ENCODE peak calls at places on chromosome 7, in ten cellular contexts. B, O, L, J, Q, X, G, M, I and V are unnamed samples.

GRCh38 chr7:30475580-30475979 is 3.0 kb downstream of the NOD1 start:
- DNase-seq in M (no peak), I (no peak), Q (no peak), G (no peak), L (no peak), B (no peak), O (no peak), X (no peak), J (peak), V (peak)

GRCh38 chr7:69847921-69848612 is 249.8 kb downstream of the AUTS2 start:
- DNase-seq in G (no peak), L (no peak), M (no peak), I (no peak), J (no peak), X (no peak), B (no peak), Q (no peak), O (no peak), V (no peak)

GRCh38 chr7:73606801-73607691 is 17.3 kb downstream of the MLXIPL start:
- DNase-seq in I (peak), O (no peak), B (peak), L (no peak), M (peak), G (peak), X (peak), J (no peak), Q (peak), V (no peak)

GRCh38 chr7:46637793-46638735 is 717.0 kb upstream of the IGFBP3 start:
- DNase-seq in J (no peak), X (no peak), O (no peak), B (no peak), G (no peak), I (no peak), Q (no peak), L (no peak), M (no peak), V (no peak)

GRCh38 chr7:133207687-133208086 is 45.2 kb upstream of the EXOC4 start:
- DNase-seq in Q (peak), O (no peak), X (no peak), M (no peak), J (peak), I (peak), L (no peak), G (no peak), B (peak), V (no peak)

GRCh38 chr7:70837589-70837988 is 294.4 kb upstream of the GALNT17 start:
- DNase-seq in M (no peak), J (no peak), L (no peak), O (no peak), G (no peak), Q (no peak), B (no peak), I (no peak), X (no peak), V (no peak)

GRCh38 chr7:134686782-134687181 is 40.1 kb downstream of the BPGM start:
- DNase-seq in B (peak), M (no peak), G (no peak), L (no peak), I (peak), Q (no peak), J (peak), O (no peak), X (peak), V (no peak)

GRCh38 chr7:72335561-72336381 is 76.4 kb downstream of the CALN1 start:
- DNase-seq in B (no peak), Q (peak), I (no peak), M (no peak), X (no peak), J (no peak), G (no peak), L (no peak), O (no peak), V (peak)

GRCh38 chr7:94444808-94445207 is 50.1 kb downstream of the COL1A2 start:
- DNase-seq in B (no peak), L (no peak), J (no peak), Q (peak), I (no peak), G (no peak), O (no peak), M (no peak), X (no peak), V (no peak)

GRCh38 chr7:113775401-113775800 is 143.4 kb downstream of the PPP1R3A start:
- DNase-seq in O (no peak), Q (no peak), B (no peak), L (no peak), J (no peak), X (no peak), G (no peak), I (no peak), M (no peak), V (no peak)

GRCh38 chr7:152522551-152522950 is 86.7 kb upstream of the KMT2C start:
- DNase-seq in I (no peak), X (no peak), G (no peak), J (peak), Q (no peak), B (peak), O (no peak), L (peak), M (no peak), V (no peak)

GRCh38 chr7:51316666-51317581 is at the start of gene COBL:
- DNase-seq in I (peak), O (no peak), G (peak), X (no peak), M (no peak), B (no peak), J (no peak), L (no peak), Q (peak), V (peak)

GRCh38 chr7:149310113-149310836 is 48.3 kb downstream of the ZNF783 start:
- DNase-seq in L (no peak), X (peak), J (peak), M (no peak), O (no peak), G (no peak), Q (no peak), B (peak), I (peak), V (peak)

GRCh38 chr7:31814187-31814586 is 127.2 kb downstream of the PPP1R17 start:
- DNase-seq in I (no peak), J (no peak), O (no peak), X (no peak), B (peak), L (no peak), Q (peak), M (no peak), G (no peak), V (no peak)

GRCh38 chr7:103989785-103990775 is 622 bp upstream of the RELN start:
- DNase-seq in J (peak), X (peak), B (peak), I (peak), M (no peak), L (no peak), O (no peak), G (no peak), Q (peak), V (no peak)
- H3K4me3 ChIP-seq in J (peak), X (peak), B (peak), I (peak), M (no peak), L (no peak), O (peak), G (peak), Q (peak), V (peak)

GRCh38 chr7:103297837-103298179 is 573 bp downstream of the PMPCB start:
- DNase-seq in M (no peak), J (no peak), Q (no peak), B (no peak), I (no peak), X (no peak), O (no peak), L (no peak), G (no peak), V (no peak)

GRCh38 chr7:103296901-103297836 is at the start of gene PMPCB:
- DNase-seq in O (peak), Q (peak), G (peak), I (peak), X (peak), J (peak), L (peak), M (peak), B (peak), V (peak)

GRCh38 chr7:103299660-103300059 is 2.4 kb downstream of the PMPCB start:
- DNase-seq in Q (no peak), O (no peak), B (no peak), X (no peak), L (no peak), J (no peak), I (no peak), M (no peak), G (no peak), V (no peak)
- H3K4me3 ChIP-seq in Q (no peak), O (no peak), B (no peak), X (no peak), L (no peak), J (no peak), I (no peak), M (no peak), G (no peak), V (no peak)

DNA sequence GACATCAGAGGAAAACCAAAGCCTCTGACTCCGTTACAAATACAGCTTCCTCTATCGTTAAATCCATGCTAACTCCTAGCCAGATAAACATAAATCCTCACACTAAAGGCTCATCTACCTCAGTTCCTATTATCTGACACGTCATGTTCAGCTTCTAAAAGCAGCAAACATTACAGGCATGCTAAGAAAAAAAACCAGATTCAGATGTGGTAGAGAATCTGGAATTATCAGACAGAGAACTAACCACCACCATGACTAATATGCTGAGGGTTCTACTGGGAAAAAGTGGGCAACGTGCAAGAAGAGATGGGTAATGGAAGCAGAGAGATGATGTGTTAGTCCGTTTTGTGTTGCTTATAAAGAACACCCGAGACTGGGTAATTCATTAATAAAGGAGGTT is 48.5 kb downstream of the BRI3 start:
- DNase-seq in I (peak), L (no peak), M (no peak), J (peak), Q (no peak), O (no peak), X (peak), B (peak), G (no peak), V (no peak)
- H3K4me3 ChIP-seq in I (no peak), L (no peak), M (no peak), J (no peak), Q (no peak), O (no peak), X (no peak), B (no peak), G (no peak), V (no peak)

GRCh38 chr7:1232623-1233327 is at the start of gene UNCX:
- DNase-seq in B (no peak), X (no peak), M (no peak), O (no peak), Q (peak), L (no peak), I (no peak), J (no peak), G (no peak), V (no peak)

GRCh38 chr7:1233328-1234048 is 816 bp downstream of the UNCX start:
- DNase-seq in X (no peak), B (no peak), G (no peak), M (no peak), J (no peak), Q (peak), O (no peak), I (no peak), L (no peak), V (no peak)

GRCh38 chr7:1235501-1236131 is 2.9 kb downstream of the UNCX start:
- DNase-seq in Q (peak), I (no peak), O (no peak), L (no peak), B (no peak), M (no peak), J (no peak), X (no peak), G (no peak), V (no peak)

GRCh38 chr7:1234794-1235500 is 2.3 kb downstream of the UNCX start:
- DNase-seq in L (no peak), X (no peak), Q (peak), B (no peak), J (no peak), I (no peak), O (no peak), G (no peak), M (no peak), V (no peak)

GRCh38 chr7:1234049-1234691 is 1.5 kb downstream of the UNCX start:
- DNase-seq in O (no peak), X (no peak), I (no peak), J (no peak), L (no peak), Q (peak), B (no peak), G (no peak), M (no peak), V (no peak)
- H3K4me3 ChIP-seq in O (no peak), X (no peak), I (no peak), J (no peak), L (no peak), Q (no peak), B (no peak), G (no peak), M (no peak), V (no peak)